ENCODE peak calls at places on chromosomes 5 and 9, in ten cellular contexts. R, J, I, E, Z, A, K, T, S and Q are unnamed samples.

GRCh38 chr9:96048954-96049831 is 173.7 kb downstream of the ERCC6L2 start:
- DNase-seq in R (no peak), I (no peak), J (no peak), Z (no peak), T (no peak), E (peak; percentile 37), S (no peak), A (no peak), K (no peak), Q (no peak)

GRCh38 chr9:135826188-135826545 is 81.2 kb downstream of the CAMSAP1 start:
- DNase-seq in R (no peak), K (no peak), I (no peak), J (no peak), T (no peak), A (no peak), Z (no peak), S (no peak), E (no peak), Q (no peak)

GRCh38 chr9:126292736-126293521 is 33.7 kb upstream of the MVB12B start:
- DNase-seq in A (no peak), E (no peak), I (no peak), S (no peak), T (no peak), J (no peak), K (no peak), R (no peak), Z (no peak), Q (no peak)

GRCh38 chr5:169296456-169297220 is 4.3 kb downstream of the SLIT3 start:
- DNase-seq in J (no peak), T (no peak), I (peak; percentile 77), R (no peak), Z (no peak), E (no peak), S (no peak), K (peak; percentile 83), A (no peak), Q (no peak)

GRCh38 chr5:113489299-113489698 is 1.0 kb upstream of the MCC start:
- DNase-seq in I (peak; percentile 97), R (peak; percentile 99), J (no peak), K (peak; percentile 99), Z (no peak), A (no peak), S (peak; percentile 9), E (no peak), T (peak; percentile 14), Q (no peak)

GRCh38 chr9:36008774-36009300 is 27.9 kb upstream of the RECK start:
- DNase-seq in K (peak; percentile 82), J (peak; percentile 75), Z (peak; percentile 56), S (peak; percentile 64), I (peak; percentile 88), E (peak; percentile 50), T (peak; percentile 75), A (peak; percentile 44), R (peak; percentile 51), Q (peak; percentile 25)

GRCh38 chr5:310941-311434 is 10.5 kb upstream of the AHRR start:
- DNase-seq in A (no peak), R (peak; percentile 99), I (peak; percentile 22), T (peak; percentile 8), E (no peak), K (peak; percentile 83), S (no peak), J (no peak), Z (no peak), Q (no peak)

GRCh38 chr5:142056831-142057696 is 44.2 kb upstream of the GNPDA1 start:
- DNase-seq in T (no peak), Z (no peak), R (no peak), A (no peak), J (no peak), E (no peak), I (no peak), S (no peak), K (no peak), Q (no peak)

GRCh38 chr5:1137567-1138444 is 25.9 kb upstream of the SLC12A7 start:
- DNase-seq in Z (no peak), T (no peak), R (no peak), S (no peak), J (no peak), E (no peak), I (no peak), A (no peak), K (no peak), Q (no peak)

GRCh38 chr9:37212435-37212834 is 92.1 kb downstream of the ZCCHC7 start:
- DNase-seq in J (no peak), T (no peak), Z (no peak), I (no peak), S (no peak), E (no peak), R (no peak), K (no peak), A (no peak), Q (no peak)

GRCh38 chr9:75378036-75378435 is 289.7 kb downstream of the OSTF1 start:
- DNase-seq in E (peak; percentile 45), T (no peak), Z (no peak), I (peak; percentile 46), S (no peak), K (peak; percentile 11), R (peak; percentile 5), A (no peak), J (peak; percentile 10), Q (no peak)

GRCh38 chr5:170628028-170628427 is 124.2 kb downstream of the KCNIP1 start:
- DNase-seq in K (no peak), Z (no peak), A (no peak), R (no peak), J (no peak), E (no peak), S (no peak), I (no peak), T (no peak), Q (no peak)

GRCh38 chr5:80255752-80256479 is at the start of gene SERINC5:
- DNase-seq in I (peak; percentile 89), E (peak; percentile 86), K (peak; percentile 68), Z (peak; percentile 74), S (peak; percentile 89), R (peak; percentile 47), A (peak; percentile 58), J (peak; percentile 87), T (peak; percentile 95), Q (peak; percentile 79)

GRCh38 chr5:136613243-136613642 is 247.9 kb upstream of the TRPC7 start:
- DNase-seq in K (no peak), Z (no peak), A (no peak), J (no peak), E (no peak), S (no peak), I (no peak), T (no peak), R (peak; percentile 77), Q (no peak)